ENCODE peak calls at places on chromosomes 13 and 19, in nine cellular contexts. R, A, B, S, G, N, K, Z and C are unnamed samples.

GRCh38 chr13:104318121-104318520 is 1251.9 kb upstream of the SLC10A2 start:
- DNase-seq in A (no peak), Z (no peak), S (no peak), B (no peak), N (no peak), K (no peak), R (no peak), G (no peak), C (no peak)

GRCh38 chr13:44819245-44819644 is 170.0 kb downstream of the NUFIP1 start:
- DNase-seq in A (peak; percentile 27), K (no peak), R (no peak), S (no peak), Z (no peak), G (no peak), B (no peak), N (peak; percentile 45), C (no peak)

GRCh38 chr19:3243851-3244700 is 19.6 kb downstream of the CELF5 start:
- DNase-seq in Z (peak; percentile 69), N (no peak), S (no peak), K (no peak), R (peak; percentile 26), G (peak; percentile 89), B (no peak), A (peak; percentile 65), C (no peak)

GRCh38 chr19:50509366-50509765 is 1.6 kb downstream of the JOSD2 start:
- DNase-seq in N (no peak), G (no peak), Z (no peak), A (no peak), K (no peak), S (peak; percentile 46), B (no peak), R (no peak), C (no peak)

GRCh38 chr19:18972851-18973250 is 31.8 kb upstream of the HOMER3 start:
- DNase-seq in B (no peak), N (no peak), Z (no peak), R (no peak), S (no peak), K (no peak), A (no peak), G (no peak), C (no peak)

GRCh38 chr13:79483302-79483701 is 2.3 kb downstream of the NDFIP2 start:
- DNase-seq in B (no peak), G (no peak), K (no peak), N (peak; percentile 93), R (no peak), S (no peak), A (no peak), Z (no peak), C (no peak)

GRCh38 chr13:113623491-113624234 is 34.3 kb downstream of the ATP4B start:
- DNase-seq in G (no peak), N (no peak), K (no peak), A (no peak), S (no peak), B (no peak), Z (no peak), R (no peak), C (no peak)

GRCh38 chr19:10110076-10110971 is 1.2 kb upstream of the P2RY11 start:
- DNase-seq in Z (no peak), R (no peak), K (no peak), B (no peak), A (no peak), G (no peak), N (no peak), S (peak; percentile 57), C (no peak)

GRCh38 chr19:42606660-42607351 is 12.1 kb upstream of the CEACAM8 start:
- DNase-seq in K (no peak), R (peak; percentile 37), B (no peak), A (peak; percentile 78), G (peak; percentile 67), S (peak; percentile 56), N (no peak), Z (peak; percentile 92), C (peak; percentile 85)
- TF ChIP-seq CTCF in K (no peak), R (peak; percentile 11), B (no peak), A (peak; percentile 87), G (peak; percentile 55), S (peak; percentile 48), N (peak; percentile 66), Z (peak; percentile 92), C (peak; percentile 87)

GRCh38 chr13:20494656-20495055 is 31.0 kb downstream of the CRYL1 start:
- DNase-seq in N (no peak), A (no peak), G (no peak), Z (no peak), K (no peak), B (no peak), R (no peak), S (no peak), C (no peak)

GRCh38 chr13:20492036-20492435 is 33.6 kb downstream of the CRYL1 start:
- DNase-seq in Z (no peak), B (no peak), K (no peak), A (no peak), R (no peak), G (no peak), N (no peak), S (no peak), C (no peak)

GRCh38 chr13:20487927-20488326 is 37.7 kb downstream of the CRYL1 start:
- DNase-seq in K (no peak), N (no peak), B (no peak), R (no peak), A (no peak), S (no peak), Z (no peak), G (no peak), C (no peak)

GRCh38 chr13:20492641-20493040 is 33.0 kb downstream of the CRYL1 start:
- DNase-seq in A (peak; percentile 61), N (no peak), G (peak; percentile 21), K (no peak), S (no peak), B (no peak), Z (peak; percentile 62), R (no peak), C (peak; percentile 55)

DNA sequence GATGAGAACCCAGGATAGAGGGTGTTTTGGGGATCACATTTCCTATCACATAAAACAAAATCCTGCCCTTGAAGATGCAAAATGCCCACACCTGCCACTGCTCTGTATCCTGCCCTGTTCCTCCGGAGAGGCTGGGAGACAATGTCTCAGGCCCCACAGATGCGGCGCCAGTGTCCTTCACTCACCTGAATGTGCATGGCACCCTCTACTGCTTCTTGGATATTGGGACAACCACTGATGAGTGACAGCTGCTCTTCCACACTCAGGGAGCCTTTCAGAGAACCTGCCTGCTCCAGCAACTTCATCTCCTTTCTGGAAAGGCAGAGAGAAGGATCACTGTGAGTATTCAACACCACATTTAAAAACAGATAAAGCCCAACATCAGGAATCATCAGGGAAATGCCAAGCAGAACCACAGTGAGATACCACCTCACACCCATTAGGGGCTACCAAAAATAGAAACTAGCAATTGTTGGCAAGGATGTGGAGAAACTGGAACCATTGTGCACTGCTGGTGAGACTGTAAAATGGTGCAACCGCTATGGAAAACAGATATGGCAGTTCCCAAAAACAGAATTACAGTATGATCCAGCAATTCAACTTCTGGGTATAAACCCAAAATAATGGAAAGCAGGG is 36.4 kb downstream of the CRYL1 start:
- DNase-seq in G (no peak), A (no peak), B (no peak), N (no peak), Z (no peak), K (no peak), R (no peak), S (no peak), C (peak; percentile 38)
- TF ChIP-seq CTCF in G (no peak), A (no peak), B (no peak), N (no peak), Z (no peak), K (no peak), R (peak; percentile 41), S (no peak), C (peak; percentile 39)

DNA sequence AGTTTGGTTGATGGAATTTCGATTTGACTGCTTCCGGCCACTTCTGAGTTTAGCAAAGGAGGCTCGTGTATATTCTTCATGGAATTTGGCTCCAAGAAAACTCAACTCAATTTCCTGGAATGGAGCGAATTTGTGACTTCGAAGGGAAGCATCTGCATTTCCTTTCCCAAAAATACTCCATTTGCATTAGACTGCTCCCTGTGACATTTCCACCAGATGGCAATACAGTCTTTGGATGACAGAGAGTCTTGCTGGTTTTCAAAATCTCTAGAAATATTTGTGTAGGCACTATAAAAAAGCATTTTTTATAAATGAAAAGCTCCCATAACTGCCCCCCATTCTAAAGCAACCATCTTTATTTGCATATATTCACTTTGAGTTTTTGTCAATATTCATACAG is 4.1 kb downstream of the C1QTNF9 start:
- DNase-seq in Z (no peak), K (no peak), R (no peak), S (no peak), A (no peak), B (no peak), N (no peak), G (no peak), C (no peak)
- TF ChIP-seq CTCF in Z (no peak), K (no peak), R (peak; percentile 21), S (no peak), A (no peak), B (no peak), N (no peak), G (no peak), C (no peak)

GRCh38 chr13:33279414-33279813 is 6.1 kb downstream of the STARD13 start:
- DNase-seq in R (no peak), A (no peak), Z (no peak), B (peak; percentile 79), G (no peak), N (no peak), S (peak; percentile 39), K (no peak), C (no peak)

GRCh38 chr13:33279898-33280549 is 5.5 kb downstream of the STARD13 start:
- DNase-seq in K (peak; percentile 70), N (no peak), B (peak; percentile 47), G (no peak), Z (no peak), S (no peak), R (no peak), A (no peak), C (no peak)

GRCh38 chr13:33277946-33278345 is 7.6 kb downstream of the STARD13 start:
- DNase-seq in K (no peak), G (no peak), Z (no peak), B (no peak), N (peak; percentile 50), S (no peak), R (no peak), A (no peak), C (no peak)

GRCh38 chr13:33277351-33277750 is 8.2 kb downstream of the STARD13 start:
- DNase-seq in R (no peak), S (no peak), G (no peak), K (no peak), B (no peak), A (no peak), Z (no peak), N (no peak), C (no peak)

DNA sequence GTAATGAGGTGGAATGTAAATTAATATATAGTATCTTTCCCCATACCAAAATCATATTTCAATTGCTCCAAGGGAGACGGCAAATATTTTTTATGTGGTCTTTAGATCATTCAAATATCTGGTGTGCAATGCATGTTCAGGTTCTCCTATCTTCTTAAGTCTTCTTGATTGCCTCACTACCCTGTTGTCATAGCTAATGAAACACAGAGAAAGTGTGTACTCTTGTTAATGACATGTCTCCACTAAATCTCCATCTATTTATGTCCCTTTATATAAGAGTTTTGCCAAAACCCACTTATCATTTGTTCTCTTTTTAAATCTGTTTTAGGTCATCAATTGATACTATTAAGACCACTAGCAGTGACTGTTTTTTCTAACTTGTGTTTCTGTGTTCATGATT is 6.6 kb downstream of the STARD13 start:
- DNase-seq in S (no peak), R (no peak), A (no peak), N (no peak), K (no peak), G (no peak), B (no peak), Z (no peak), C (no peak)
- TF ChIP-seq CTCF in S (no peak), R (no peak), A (no peak), N (no peak), K (no peak), G (no peak), B (no peak), Z (no peak), C (no peak)